ENCODE peak calls at places on chromosomes 3 and 15, in nine cellular contexts. V is cardiac fibroblast, S is tibial nerve, R is neural progenitor cell, O is psoas muscle, X is fibroblast of villous mesenchyme, I is cardiac muscle cell, H is kidney, B is fibroblast of the aortic adventitia. E is an unnamed sample.

GRCh38 chr15:96285306-96285705 is 45.2 kb upstream of the NR2F2 start:
- DNase-seq in V (peak; percentile 76), S (peak; percentile 48), R (no peak), O (peak; percentile 19), X (peak; percentile 71), I (no peak), H (peak; percentile 81), B (peak; percentile 77), E (no peak)

GRCh38 chr3:11059090-11059798 is 66.7 kb downstream of the SLC6A1 start:
- DNase-seq in V (peak; percentile 81), S (peak; percentile 83), R (peak; percentile 85), O (peak; percentile 37), X (peak; percentile 70), I (peak; percentile 79), H (no peak), B (peak; percentile 78), E (peak; percentile 12)

GRCh38 chr3:72413228-72413627 is 435.0 kb downstream of the SHQ1 start:
- DNase-seq in V (peak; percentile 77), S (no peak), R (no peak), O (no peak), X (no peak), I (no peak), H (no peak), B (peak; percentile 63), E (no peak)

GRCh38 chr3:51709675-51710074 is 2.8 kb downstream of the GRM2 start:
- DNase-seq in V (no peak), S (no peak), R (no peak), O (no peak), X (no peak), I (no peak), H (peak; percentile 10), B (no peak), E (no peak)

GRCh38 chr15:41510728-41511127 is 2.9 kb downstream of the LTK start:
- DNase-seq in V (no peak), S (no peak), R (peak; percentile 40), O (no peak), X (no peak), I (no peak), H (no peak), B (no peak), E (no peak)

GRCh38 chr15:65056868-65057548 is 10.8 kb downstream of the RASL12 start:
- DNase-seq in V (no peak), S (no peak), R (no peak), O (no peak), X (no peak), I (no peak), H (peak; percentile 82), B (no peak), E (no peak)

GRCh38 chr15:60772395-60773120 is 293.6 kb upstream of the ICE2 start:
- DNase-seq in V (no peak), S (no peak), R (no peak), O (no peak), X (peak; percentile 86), I (no peak), H (no peak), B (no peak), E (no peak)

GRCh38 chr3:150905766-150906165 is 527 bp upstream of the MINDY4B start:
- DNase-seq in V (no peak), S (no peak), R (no peak), O (no peak), X (no peak), I (no peak), H (no peak), B (no peak), E (no peak)

GRCh38 chr3:53668872-53669271 is 174.5 kb downstream of the CACNA1D start:
- DNase-seq in V (peak; percentile 3), S (no peak), R (peak; percentile 30), O (no peak), X (no peak), I (peak; percentile 26), H (no peak), B (peak; percentile 12), E (no peak)

GRCh38 chr3:61157414-61157813 is 93.8 kb downstream of the FHIT start:
- DNase-seq in V (no peak), S (no peak), R (no peak), O (no peak), X (no peak), I (no peak), H (no peak), B (no peak), E (peak; percentile 11)

GRCh38 chr15:66084704-66085103 is 168.8 kb downstream of the MEGF11 start:
- DNase-seq in V (no peak), S (no peak), R (no peak), O (no peak), X (no peak), I (no peak), H (peak; percentile 14), B (no peak), E (no peak)

GRCh38 chr15:85897818-85898717 is 103.3 kb upstream of the KLHL25 start:
- DNase-seq in V (no peak), S (no peak), R (peak; percentile 78), O (no peak), X (no peak), I (no peak), H (no peak), B (no peak), E (no peak)

DNA sequence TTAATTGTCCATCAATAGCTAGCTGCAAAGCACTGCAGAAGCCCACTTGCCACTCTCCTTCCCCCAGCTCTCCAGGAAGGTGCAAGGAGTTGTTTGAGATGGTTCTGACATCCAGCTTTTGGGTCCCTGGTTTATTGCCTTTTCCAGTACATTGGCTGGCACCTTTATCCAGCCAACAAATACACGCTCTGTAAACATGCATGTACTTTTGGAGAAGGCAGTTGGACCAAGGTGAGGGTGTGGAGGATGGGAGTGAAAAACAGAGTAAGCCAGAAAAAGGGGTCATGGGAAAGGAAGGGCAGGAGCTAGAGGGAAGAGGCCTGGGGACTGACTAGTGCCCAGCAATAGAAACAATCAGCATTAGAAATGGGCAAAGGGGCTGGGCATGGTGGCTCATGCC is 102.7 kb downstream of the CGNL1 start:
- DNase-seq in V (no peak), S (no peak), R (no peak), O (no peak), X (no peak), I (no peak), H (no peak), B (no peak), E (no peak)
- H3K4me3 ChIP-seq in V (no peak overlapping the region), S (no peak overlapping the region), R (no peak overlapping the region), O (no peak overlapping the region), X (no peak overlapping the region), I (no peak overlapping the region), H (no peak overlapping the region), B (no peak overlapping the region), E (no peak overlapping the region)

GRCh38 chr3:65168547-65168946 is 480.7 kb upstream of the ADAMTS9 start:
- DNase-seq in V (peak; percentile 21), S (no peak), R (no peak), O (no peak), X (no peak), I (no peak), H (no peak), B (no peak), E (no peak)

GRCh38 chr3:65173841-65174240 is 486.0 kb upstream of the ADAMTS9 start:
- DNase-seq in V (no peak), S (no peak), R (no peak), O (no peak), X (no peak), I (no peak), H (no peak), B (no peak), E (no peak)

GRCh38 chr3:65166531-65166930 is 478.7 kb upstream of the ADAMTS9 start:
- DNase-seq in V (no peak), S (no peak), R (no peak), O (no peak), X (no peak), I (no peak), H (no peak), B (no peak), E (no peak)

GRCh38 chr3:65174713-65175112 is 486.9 kb upstream of the ADAMTS9 start:
- DNase-seq in V (no peak), S (no peak), R (no peak), O (no peak), X (no peak), I (no peak), H (no peak), B (no peak), E (no peak)

GRCh38 chr3:65170357-65171090 is 482.7 kb upstream of the ADAMTS9 start:
- DNase-seq in V (peak; percentile 98), S (peak; percentile 79), R (peak; percentile 44), O (peak; percentile 84), X (peak; percentile 85), I (peak; percentile 69), H (peak; percentile 95), B (peak; percentile 87), E (no peak)
- TF ChIP-seq CTCF in V (peak; percentile 48), S (peak; percentile 61), R (peak; percentile 69), O (peak; percentile 47), X (peak; percentile 58), I (peak; percentile 58), H (peak; percentile 20), B (peak; percentile 23), E (no peak)

DNA sequence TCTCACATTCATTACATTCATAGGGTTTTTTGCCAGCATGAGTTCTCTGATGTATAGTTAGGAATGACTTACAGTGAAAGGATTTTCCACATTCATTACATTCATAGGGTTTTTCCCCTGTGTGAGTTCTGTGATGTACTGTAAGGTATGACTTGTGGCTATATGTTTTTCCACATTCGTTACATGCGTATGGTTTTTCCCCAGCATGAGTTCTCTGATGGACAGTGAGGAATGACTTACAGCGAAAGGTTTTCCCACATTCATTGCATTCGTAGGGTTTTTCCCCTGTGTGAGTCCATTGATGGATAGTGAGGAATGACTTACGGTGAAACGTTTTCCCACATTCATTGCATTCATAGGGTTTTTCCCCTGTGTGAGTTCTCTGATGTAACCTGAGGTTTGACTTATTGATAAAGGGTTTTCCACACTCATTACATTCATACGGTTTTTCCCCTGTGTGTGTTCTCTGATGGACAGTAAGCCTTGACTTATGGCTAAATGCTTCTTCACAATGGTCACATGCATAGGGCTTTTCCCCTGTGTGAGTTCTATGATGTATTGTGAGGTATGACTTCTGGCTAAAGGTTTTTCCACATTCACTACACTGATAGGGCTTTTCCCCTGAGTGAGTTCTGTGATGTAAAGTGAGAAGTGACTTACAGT is 47.4 kb downstream of the ZNF717 start:
- DNase-seq in V (peak; percentile 10), S (no peak), R (no peak), O (no peak), X (peak; percentile 20), I (no peak), H (no peak), B (peak; percentile 30), E (peak; percentile 1)
- H3K4me3 ChIP-seq in V (no peak overlapping the region), S (no peak overlapping the region), R (no peak overlapping the region), O (no peak overlapping the region), X (no peak overlapping the region), I (no peak overlapping the region), H (peak overlapping the region; percentile 14), B (no peak overlapping the region), E (no peak overlapping the region)

GRCh38 chr3:155972885-155973584 is 102.6 kb downstream of the GMPS start:
- DNase-seq in V (no peak), S (no peak), R (no peak), O (no peak), X (no peak), I (no peak), H (no peak), B (no peak), E (no peak)

GRCh38 chr3:155970406-155970805 is 100.0 kb downstream of the GMPS start:
- DNase-seq in V (no peak), S (no peak), R (no peak), O (no peak), X (no peak), I (no peak), H (no peak), B (no peak), E (no peak)
- TF ChIP-seq CTCF in V (no peak), S (no peak), R (no peak), O (no peak), X (no peak), I (no peak), H (no peak), B (no peak), E (no peak)

GRCh38 chr3:183987014-183987600 is 30.6 kb downstream of the ABCC5 start:
- DNase-seq in V (no peak), S (no peak), R (no peak), O (no peak), X (no peak), I (no peak), H (no peak), B (no peak), E (no peak)
- H3K4me3 ChIP-seq in V (no peak overlapping the region), S (no peak overlapping the region), R (no peak overlapping the region), O (no peak overlapping the region), X (no peak overlapping the region), I (no peak overlapping the region), H (no peak overlapping the region), B (no peak overlapping the region), E (no peak overlapping the region)

E was measured in GM06990.